ENCODE peak calls at places on chromosomes 3 and 15, in five cellular contexts. One of them, this sample, is unnamed.

GRCh38 chr3:53191836-53192480 is 30.9 kb downstream of the PRKCD start:
- DNase-seq in transverse colon: no peak
- DNase-seq in stomach: no peak
- DNase-seq in GM23338: no peak
- DNase-seq in upper lobe of left lung: no peak
- DNase-seq in this sample: peak

GRCh38 chr15:89419370-89419984 is 76.9 kb downstream of the RHCG start:
- DNase-seq in stomach: no peak
- DNase-seq in upper lobe of left lung: no peak
- DNase-seq in GM23338: peak
- DNase-seq in transverse colon: no peak
- DNase-seq in this sample: no peak

GRCh38 chr15:52185151-52185561 is 6.0 kb downstream of the GNB5 start:
- DNase-seq in stomach: peak
- DNase-seq in GM23338: no peak
- DNase-seq in upper lobe of left lung: no peak
- DNase-seq in transverse colon: no peak
- DNase-seq in this sample: no peak

GRCh38 chr3:153284282-153284938 is 122.4 kb downstream of the RAP2B start:
- DNase-seq in stomach: no peak
- DNase-seq in GM23338: no peak
- DNase-seq in upper lobe of left lung: no peak
- DNase-seq in transverse colon: peak
- DNase-seq in this sample: no peak

GRCh38 chr3:172635588-172635987 is 75.3 kb downstream of the NCEH1 start:
- DNase-seq in upper lobe of left lung: no peak
- DNase-seq in stomach: no peak
- DNase-seq in transverse colon: no peak
- DNase-seq in GM23338: no peak
- DNase-seq in this sample: no peak

GRCh38 chr3:48413086-48413485 is 16.8 kb downstream of the PLXNB1 start:
- DNase-seq in upper lobe of left lung: no peak
- DNase-seq in transverse colon: no peak
- DNase-seq in GM23338: no peak
- DNase-seq in stomach: no peak
- DNase-seq in this sample: no peak

GRCh38 chr3:124315215-124316033 is 323.5 kb upstream of the ROPN1 start:
- DNase-seq in transverse colon: no peak
- DNase-seq in stomach: no peak
- DNase-seq in upper lobe of left lung: no peak
- DNase-seq in GM23338: no peak
- DNase-seq in this sample: no peak

GRCh38 chr3:174397848-174398247 is 461.3 kb upstream of the NAALADL2 start:
- DNase-seq in GM23338: peak
- DNase-seq in stomach: no peak
- DNase-seq in transverse colon: no peak
- DNase-seq in upper lobe of left lung: no peak
- DNase-seq in this sample: no peak

GRCh38 chr15:93165737-93166136 is 76.7 kb upstream of the RGMA start:
- DNase-seq in stomach: no peak
- DNase-seq in transverse colon: no peak
- DNase-seq in upper lobe of left lung: no peak
- DNase-seq in GM23338: no peak
- DNase-seq in this sample: no peak

GRCh38 chr3:151290673-151291072 is 12.3 kb upstream of the P2RY14 start:
- DNase-seq in upper lobe of left lung: no peak
- DNase-seq in stomach: no peak
- DNase-seq in transverse colon: no peak
- DNase-seq in GM23338: no peak
- DNase-seq in this sample: no peak

GRCh38 chr3:21960033-21960432 is 209.0 kb upstream of the ZNF385D start:
- DNase-seq in transverse colon: no peak
- DNase-seq in GM23338: no peak
- DNase-seq in upper lobe of left lung: no peak
- DNase-seq in stomach: no peak
- DNase-seq in this sample: no peak

GRCh38 chr15:58096529-58097084 is 31.1 kb upstream of the ALDH1A2 start:
- DNase-seq in GM23338: no peak
- DNase-seq in stomach: no peak
- DNase-seq in upper lobe of left lung: no peak
- DNase-seq in transverse colon: no peak
- DNase-seq in this sample: no peak

GRCh38 chr3:50607271-50608091 is 4.1 kb downstream of the CISH start:
- DNase-seq in stomach: no peak
- DNase-seq in transverse colon: no peak
- DNase-seq in upper lobe of left lung: peak
- DNase-seq in GM23338: no peak
- DNase-seq in this sample: no peak

GRCh38 chr15:80694624-80695098 is 449 bp upstream of the ABHD17C start:
- DNase-seq in GM23338: peak
- DNase-seq in transverse colon: peak
- DNase-seq in upper lobe of left lung: no peak
- DNase-seq in stomach: no peak
- DNase-seq in this sample: peak

GRCh38 chr3:123750659-123751420 is 133.3 kb downstream of the MYLK start:
- DNase-seq in stomach: no peak
- DNase-seq in upper lobe of left lung: no peak
- DNase-seq in GM23338: peak
- DNase-seq in transverse colon: no peak
- DNase-seq in this sample: no peak

GRCh38 chr3:106457278-106458210 is 588.7 kb upstream of the CBLB start:
- DNase-seq in upper lobe of left lung: no peak
- DNase-seq in GM23338: no peak
- DNase-seq in stomach: no peak
- DNase-seq in transverse colon: no peak
- DNase-seq in this sample: no peak

GRCh38 chr15:49832421-49832980 is 211.7 kb downstream of the DTWD1 start:
- DNase-seq in GM23338: peak
- DNase-seq in upper lobe of left lung: no peak
- DNase-seq in stomach: no peak
- DNase-seq in transverse colon: peak
- DNase-seq in this sample: no peak

GRCh38 chr3:132486086-132486485 is 68.8 kb downstream of the DNAJC13 start:
- DNase-seq in GM23338: no peak
- DNase-seq in transverse colon: no peak
- DNase-seq in upper lobe of left lung: no peak
- DNase-seq in stomach: no peak
- DNase-seq in this sample: no peak

GRCh38 chr15:85414495-85414894 is 34.1 kb downstream of the AKAP13 start:
- DNase-seq in stomach: no peak
- DNase-seq in GM23338: no peak
- DNase-seq in transverse colon: no peak
- DNase-seq in upper lobe of left lung: no peak
- DNase-seq in this sample: no peak
- H3K27ac ChIP-seq in stomach: no peak
- H3K27ac ChIP-seq in GM23338: no peak
- H3K27ac ChIP-seq in transverse colon: peak
- H3K27ac ChIP-seq in upper lobe of left lung: peak
- H3K27ac ChIP-seq in this sample: peak

GRCh38 chr3:141875374-141875892 is 1.0 kb upstream of the ATP1B3 start:
- DNase-seq in transverse colon: peak
- DNase-seq in GM23338: peak
- DNase-seq in upper lobe of left lung: peak
- DNase-seq in stomach: peak
- DNase-seq in this sample: peak

GRCh38 chr3:141875893-141876380 is 506 bp upstream of the ATP1B3 start:
- DNase-seq in transverse colon: peak
- DNase-seq in stomach: peak
- DNase-seq in upper lobe of left lung: no peak
- DNase-seq in GM23338: peak
- DNase-seq in this sample: peak

GRCh38 chr3:141877911-141878310 is 1.5 kb downstream of the ATP1B3 start:
- DNase-seq in stomach: no peak
- DNase-seq in transverse colon: no peak
- DNase-seq in GM23338: peak
- DNase-seq in upper lobe of left lung: no peak
- DNase-seq in this sample: no peak

GRCh38 chr3:141876891-141877561 is 583 bp downstream of the ATP1B3 start:
- DNase-seq in transverse colon: peak
- DNase-seq in GM23338: peak
- DNase-seq in upper lobe of left lung: no peak
- DNase-seq in stomach: peak
- DNase-seq in this sample: peak

DNA sequence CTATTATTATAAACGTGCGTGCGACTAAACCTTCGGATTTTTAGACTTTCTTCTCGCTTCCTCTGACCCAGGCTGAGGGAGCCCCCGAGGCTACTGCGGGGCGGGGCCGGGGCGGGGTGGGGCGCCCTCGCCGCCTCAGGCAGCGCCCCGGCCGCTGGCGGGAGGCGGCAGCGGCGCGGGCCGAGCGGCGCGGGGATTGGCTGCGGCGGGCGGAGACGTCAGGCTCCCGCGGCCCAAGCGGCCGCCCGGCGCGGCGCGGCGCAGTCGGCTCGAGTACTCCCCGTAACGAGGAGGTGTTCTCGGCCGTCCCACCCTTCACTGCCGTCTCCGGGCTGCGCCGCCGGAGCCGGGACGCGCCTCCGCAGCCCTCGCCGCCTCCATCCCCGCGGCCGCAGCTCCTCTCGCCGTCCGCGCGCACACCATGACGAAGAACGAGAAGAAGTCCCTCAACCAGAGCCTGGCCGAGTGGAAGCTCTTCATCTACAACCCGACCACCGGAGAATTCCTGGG is at the start of gene ATP1B3:
- DNase-seq in GM23338: peak
- DNase-seq in upper lobe of left lung: peak
- DNase-seq in transverse colon: peak
- DNase-seq in stomach: peak
- DNase-seq in this sample: peak
- TF ChIP-seq CTCF in GM23338: no peak
- TF ChIP-seq CTCF in upper lobe of left lung: no peak
- TF ChIP-seq CTCF in transverse colon: no peak
- TF ChIP-seq CTCF in stomach: no peak
- TF ChIP-seq CTCF in this sample: peak

GRCh38 chr3:134369231-134369741 is 5.0 kb downstream of the AMOTL2 start:
- DNase-seq in transverse colon: no peak
- DNase-seq in GM23338: no peak
- DNase-seq in upper lobe of left lung: no peak
- DNase-seq in stomach: no peak
- DNase-seq in this sample: peak
- TF ChIP-seq POLR2AphosphoS5 in transverse colon: no peak
- TF ChIP-seq POLR2AphosphoS5 in GM23338: no peak
- TF ChIP-seq POLR2AphosphoS5 in upper lobe of left lung: peak
- TF ChIP-seq POLR2AphosphoS5 in stomach: no peak
- TF ChIP-seq POLR2AphosphoS5 in this sample: no peak

GRCh38 chr3:42847731-42848130 is 27.9 kb downstream of the CYP8B1 start:
- DNase-seq in transverse colon: no peak
- DNase-seq in stomach: no peak
- DNase-seq in GM23338: peak
- DNase-seq in upper lobe of left lung: no peak
- DNase-seq in this sample: no peak
- H3K27ac ChIP-seq in transverse colon: peak
- H3K27ac ChIP-seq in stomach: no peak
- H3K27ac ChIP-seq in GM23338: no peak
- H3K27ac ChIP-seq in upper lobe of left lung: peak
- H3K27ac ChIP-seq in this sample: no peak